ENCODE peak calls at places on chromosomes 7 and 10, in six cellular contexts. W is IMR-90, X is mesenchymal stem cell, S is neuronal stem cell, E is H9, T is H1. Y is an unnamed sample.

GRCh38 chr7:106883627-106884026 is 18.5 kb downstream of the PIK3CG start:
- DNase-seq in S (no peak), X (no peak), T (no peak), W (no peak), E (no peak), Y (no peak)

GRCh38 chr7:40015790-40016296 is 65.8 kb downstream of the CDK13 start:
- DNase-seq in S (no peak), X (no peak), E (no peak), W (peak), T (no peak), Y (no peak)

GRCh38 chr10:117885206-117885605 is 161.5 kb downstream of the RAB11FIP2 start:
- DNase-seq in T (no peak), W (no peak), E (no peak), X (no peak), S (peak), Y (no peak)

GRCh38 chr7:28755255-28755654 is 202.9 kb downstream of the TRIL start:
- DNase-seq in S (no peak), W (peak), T (no peak), X (no peak), E (no peak), Y (no peak)

GRCh38 chr7:91554893-91555292 is 290.7 kb downstream of the FZD1 start:
- DNase-seq in T (no peak), E (no peak), S (no peak), X (no peak), W (no peak), Y (no peak)

GRCh38 chr7:37069336-37069735 is 345.0 kb upstream of the AOAH start:
- DNase-seq in E (no peak), X (no peak), T (no peak), W (no peak), S (no peak), Y (no peak)

GRCh38 chr10:97196213-97197029 is 10.7 kb upstream of the SLIT1 start:
- DNase-seq in E (peak), W (peak), S (peak), X (peak), T (peak), Y (peak)

GRCh38 chr10:77637474-77637985 is at the start of gene KCNMA1:
- DNase-seq in E (peak), W (no peak), T (no peak), X (no peak), S (no peak), Y (no peak)

GRCh38 chr7:2175514-2175913 is 57.2 kb downstream of the MAD1L1 start:
- DNase-seq in T (no peak), X (peak), W (peak), S (no peak), E (no peak), Y (no peak)

GRCh38 chr10:11746883-11747539 is 4.8 kb downstream of the ECHDC3 start:
- DNase-seq in S (no peak), X (no peak), E (no peak), T (no peak), W (no peak), Y (no peak)

GRCh38 chr7:130272456-130273080 is 5.9 kb downstream of the CPA2 start:
- DNase-seq in W (no peak), T (no peak), X (peak), E (peak), S (no peak), Y (no peak)

GRCh38 chr7:73423519-73424485 is 9.8 kb upstream of the FZD9 start:
- DNase-seq in S (peak), E (peak), T (no peak), W (peak), X (peak), Y (peak)

GRCh38 chr7:2838451-2838850 is 5.7 kb downstream of the GNA12 start:
- DNase-seq in W (no peak), X (no peak), S (no peak), E (no peak), T (no peak), Y (no peak)

GRCh38 chr7:8216291-8216690 is 45.7 kb downstream of the ICA1 start:
- DNase-seq in E (no peak), W (no peak), T (no peak), X (no peak), S (no peak), Y (no peak)
- H4K91ac ChIP-seq in E (no peak), W (no peak), T (no peak), X (no peak), S (no peak), Y (no peak)

GRCh38 chr10:93193886-93194285 is 120.2 kb downstream of the CYP26A1 start:
- DNase-seq in S (no peak), W (no peak), E (no peak), T (no peak), X (no peak), Y (peak)
- H2BK120ac ChIP-seq in S (no peak), W (no peak), E (no peak), T (no peak), X (no peak), Y (no peak)

GRCh38 chr10:61963669-61964058 is 62.2 kb downstream of the ARID5B start:
- DNase-seq in S (no peak), T (no peak), X (no peak), E (no peak), W (no peak), Y (no peak)
- H3K9ac ChIP-seq in S (no peak), T (no peak), X (no peak), E (no peak), W (peak), Y (no peak)

GRCh38 chr7:99094369-99094768 is 49.5 kb downstream of the SMURF1 start:
- DNase-seq in X (no peak), E (no peak), S (no peak), W (peak), T (no peak), Y (no peak)
- H4K91ac ChIP-seq in X (no peak), E (no peak), S (no peak), W (no peak), T (no peak), Y (no peak)

GRCh38 chr10:96043895-96044580 is 655 bp downstream of the CCNJ start:
- DNase-seq in W (peak), X (peak), T (no peak), E (peak), S (peak), Y (peak)
- H2BK120ac ChIP-seq in W (peak), X (peak), T (peak), E (no peak), S (peak), Y (peak)

DNA sequence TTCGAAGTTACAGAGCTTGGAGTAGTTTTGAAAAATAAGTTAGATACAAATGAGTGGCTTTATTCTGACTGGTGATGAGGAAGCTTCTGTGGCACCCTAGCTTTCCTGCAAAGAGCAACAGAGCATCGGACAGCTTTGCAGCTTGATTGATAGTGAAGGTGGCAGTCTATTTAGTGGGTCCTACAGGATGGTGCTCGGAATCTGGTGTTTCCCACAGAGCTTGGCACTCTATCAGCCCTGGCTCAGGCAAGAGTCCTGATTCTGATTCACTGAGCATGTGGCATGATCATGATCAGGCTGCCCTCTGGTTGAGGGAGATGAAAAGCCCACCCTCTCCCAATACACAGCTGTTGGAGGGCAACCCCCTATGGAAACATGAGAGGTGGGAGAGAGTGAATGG is 153.9 kb upstream of the NPVF start:
- DNase-seq in S (no peak), E (no peak), T (no peak), X (no peak), W (no peak), Y (no peak)
- H3K9ac ChIP-seq in S (no peak), E (no peak), T (no peak), X (no peak), W (no peak), Y (no peak)